ENCODE peak calls at places on chromosome 2, in five cellular contexts. M, R, L, G and P are unnamed samples.

GRCh38 chr2:165582863-165583506 is 113.5 kb downstream of the CSRNP3 start:
- DNase-seq in L (no peak), G (peak), R (no peak), M (no peak), P (no peak)

GRCh38 chr2:16675781-16676180 is 10.1 kb upstream of the CYRIA start:
- DNase-seq in G (no peak), M (no peak), R (no peak), L (no peak), P (no peak)

GRCh38 chr2:10028407-10028987 is 14.9 kb upstream of the KLF11 start:
- DNase-seq in L (no peak), R (no peak), M (no peak), G (no peak), P (no peak)

GRCh38 chr2:233079953-233080835 is 20.1 kb downstream of the INPP5D start:
- DNase-seq in R (no peak), M (peak), G (no peak), L (no peak), P (no peak)

GRCh38 chr2:126444511-126444910 is 211.4 kb upstream of the GYPC start:
- DNase-seq in R (no peak), M (no peak), G (no peak), L (no peak), P (no peak)

GRCh38 chr2:85999131-85999831 is 106.4 kb downstream of the POLR1A start:
- DNase-seq in G (no peak), R (no peak), L (no peak), M (no peak), P (no peak)

GRCh38 chr2:227783404-227784138 is 30.1 kb upstream of the CCL20 start:
- DNase-seq in M (no peak), L (no peak), G (no peak), R (no peak), P (no peak)

GRCh38 chr2:19988600-19988999 is 1.3 kb downstream of the WDR35 start:
- DNase-seq in M (no peak), R (no peak), G (no peak), L (no peak), P (no peak)

GRCh38 chr2:215422676-215423075 is 13.2 kb downstream of the FN1 start:
- DNase-seq in G (peak), L (no peak), M (no peak), R (no peak), P (no peak)

GRCh38 chr2:64108842-64109241 is 35.4 kb downstream of the PELI1 start:
- DNase-seq in M (peak), L (no peak), G (no peak), R (no peak), P (no peak)

GRCh38 chr2:43890855-43891254 is 52.1 kb downstream of the ABCG8 start:
- DNase-seq in G (peak), M (no peak), L (no peak), R (no peak), P (no peak)

GRCh38 chr2:18910843-18911242 is 321.5 kb upstream of the NT5C1B start:
- DNase-seq in M (no peak), L (no peak), R (no peak), G (peak), P (peak)

GRCh38 chr2:9846554-9846953 is 3.3 kb downstream of the TAF1B start:
- DNase-seq in M (no peak), L (no peak), R (no peak), G (peak), P (no peak)

GRCh38 chr2:215760126-215760525 is 253.2 kb downstream of the MREG start:
- DNase-seq in G (no peak), L (no peak), M (no peak), R (no peak), P (no peak)

GRCh38 chr2:78309460-78309859 is 716.0 kb upstream of the REG3G start:
- DNase-seq in G (no peak), M (no peak), R (no peak), L (no peak), P (no peak)

GRCh38 chr2:218031771-218032257 is 29.0 kb upstream of the TNS1 start:
- DNase-seq in M (no peak), G (no peak), R (no peak), L (no peak), P (no peak)

GRCh38 chr2:238143239-238143951 is 4.9 kb downstream of the KLHL30 start:
- DNase-seq in R (no peak), G (peak), M (no peak), L (no peak), P (peak)

GRCh38 chr2:42266236-42266635 is 94.8 kb downstream of the COX7A2L start:
- DNase-seq in M (no peak), L (no peak), G (no peak), R (no peak), P (no peak)

DNA sequence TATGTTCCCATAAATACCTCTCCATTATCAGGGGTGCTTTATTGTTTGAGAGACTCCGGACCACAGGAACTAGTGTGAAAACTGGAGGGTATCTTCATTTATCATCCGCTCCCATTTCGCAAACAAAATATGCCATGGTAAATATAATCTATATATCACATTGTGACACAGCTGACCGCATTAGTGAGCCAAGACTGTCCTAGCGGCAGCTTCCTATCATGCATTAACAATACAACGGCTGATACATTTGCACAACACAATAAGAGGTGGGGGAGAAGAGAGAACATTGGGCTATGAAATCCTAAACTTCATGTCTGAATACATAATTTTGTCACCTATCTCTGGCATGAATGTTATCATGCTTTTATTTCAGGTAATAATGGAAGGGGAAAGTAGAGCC is 29.5 kb downstream of the BCL11A start:
- DNase-seq in G (no peak), R (no peak), L (no peak), M (no peak), P (no peak)
- TF ChIP-seq CTCF in G (no peak), R (no peak), L (no peak), M (no peak), P (no peak)

DNA sequence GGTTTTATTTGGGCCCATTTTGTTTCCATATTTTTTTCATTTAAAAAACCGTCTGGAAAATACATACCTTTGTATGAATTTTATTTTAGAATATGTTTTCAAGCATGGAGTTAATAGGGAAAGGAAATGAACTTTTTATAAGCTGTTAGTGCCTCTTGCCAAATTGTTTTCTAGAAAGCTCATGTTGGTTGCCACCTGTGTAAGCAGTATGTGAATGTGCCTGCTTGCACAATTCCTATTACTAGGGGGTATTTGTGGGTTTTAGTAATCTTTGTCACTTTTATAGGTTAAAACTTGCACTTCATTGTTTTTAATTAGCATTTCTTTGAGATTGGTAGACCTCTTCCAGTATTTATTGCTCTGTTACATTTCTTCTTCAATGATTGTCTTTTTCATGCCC is 107.3 kb downstream of the TANC1 start:
- DNase-seq in R (no peak), L (no peak), G (peak), M (no peak), P (no peak)
- H3K4me3 ChIP-seq in R (no peak), L (no peak), G (no peak), M (no peak), P (no peak)

GRCh38 chr2:34567128-34567527 is 968.0 kb upstream of the FAM98A start:
- DNase-seq in R (no peak), L (no peak), M (no peak), G (no peak), P (no peak)

GRCh38 chr2:34570266-34570872 is 971.3 kb upstream of the FAM98A start:
- DNase-seq in M (no peak), R (no peak), L (peak), G (peak), P (no peak)
- TF ChIP-seq CTCF in M (peak), R (peak), L (peak), G (no peak), P (no peak)

DNA sequence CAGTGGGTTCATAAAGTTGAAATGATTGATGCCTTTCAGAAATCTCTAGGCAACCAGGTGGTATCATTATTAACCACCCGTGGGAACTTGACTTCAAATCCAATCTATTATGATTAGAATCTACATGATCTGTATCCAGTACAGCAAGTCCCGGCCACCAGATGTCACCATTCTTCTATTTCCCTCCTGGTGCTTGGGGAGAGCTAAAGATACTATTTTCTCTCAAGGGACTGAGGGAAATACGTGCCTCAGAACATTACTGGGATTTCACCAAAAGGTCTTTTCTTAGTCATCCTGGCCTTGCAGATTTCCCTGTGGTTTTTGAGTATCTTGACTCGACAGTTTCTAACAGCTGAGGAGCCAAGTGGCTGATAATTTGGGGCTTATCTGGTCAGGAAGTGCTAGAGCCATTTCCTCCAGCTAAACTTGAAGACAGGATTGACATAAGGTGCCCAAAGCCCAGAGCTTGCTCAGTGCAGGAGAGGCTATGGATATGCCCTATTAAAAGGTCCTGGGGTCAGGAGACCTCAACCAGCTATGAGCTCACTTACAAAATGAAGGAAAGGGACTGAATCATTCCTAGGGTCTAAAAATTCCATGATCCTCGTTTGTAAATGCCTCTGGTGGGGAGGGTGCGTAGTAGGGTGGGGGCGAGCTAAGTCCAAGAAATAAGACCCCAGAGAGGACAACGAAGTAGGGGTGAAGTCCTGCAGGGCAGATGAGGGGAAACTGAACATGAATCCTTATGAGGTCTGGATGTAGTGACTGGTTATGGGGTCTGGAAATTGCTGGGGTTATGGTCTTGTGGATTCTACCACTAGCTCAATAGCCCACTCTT is 135.4 kb upstream of the MGAT5 start:
- DNase-seq in L (peak), G (peak), M (peak), R (peak), P (peak)
- H3K4me3 ChIP-seq in L (peak), G (peak), M (no peak), R (no peak), P (no peak)

DNA sequence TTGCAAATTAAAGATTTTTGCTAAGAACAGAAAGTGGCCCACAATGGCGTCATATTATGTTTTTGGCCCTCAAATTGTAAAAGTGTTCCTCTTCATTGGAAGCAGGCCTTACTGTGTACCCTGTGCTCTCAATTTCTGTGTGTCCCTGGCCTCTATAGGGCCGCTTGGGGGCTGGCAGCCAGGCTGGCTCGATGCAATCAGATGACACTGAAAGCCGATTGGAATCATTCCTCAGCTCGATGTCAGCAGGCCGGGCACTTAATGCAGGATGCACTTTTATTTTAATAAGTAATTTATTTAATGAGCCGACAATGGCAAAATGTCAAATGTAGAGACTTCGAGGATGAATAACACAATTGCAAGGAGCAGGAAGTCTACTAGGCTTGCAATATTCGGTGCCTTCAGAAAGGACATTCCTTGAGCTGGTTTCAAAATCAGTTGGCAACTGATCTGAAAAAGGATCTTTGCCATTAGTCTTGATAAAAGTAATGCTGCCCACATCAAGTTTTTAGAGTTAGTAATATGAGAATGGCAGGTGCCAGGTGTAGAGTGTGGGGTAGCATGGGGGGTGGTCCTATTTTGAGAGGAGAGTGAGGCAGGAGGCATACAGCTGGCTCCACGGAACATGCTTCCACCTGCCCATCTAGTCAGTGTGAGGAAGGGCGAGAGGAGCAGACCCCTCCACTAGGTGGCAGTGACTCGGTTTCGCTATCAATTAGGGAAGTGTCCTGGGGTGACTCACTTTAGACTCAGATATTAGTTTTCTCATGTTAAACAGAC is 80.7 kb downstream of the NABP1 start:
- DNase-seq in G (peak), L (peak), R (peak), M (no peak), P (no peak)
- TF ChIP-seq CTCF in G (peak), L (peak), R (peak), M (peak), P (peak)

DNA sequence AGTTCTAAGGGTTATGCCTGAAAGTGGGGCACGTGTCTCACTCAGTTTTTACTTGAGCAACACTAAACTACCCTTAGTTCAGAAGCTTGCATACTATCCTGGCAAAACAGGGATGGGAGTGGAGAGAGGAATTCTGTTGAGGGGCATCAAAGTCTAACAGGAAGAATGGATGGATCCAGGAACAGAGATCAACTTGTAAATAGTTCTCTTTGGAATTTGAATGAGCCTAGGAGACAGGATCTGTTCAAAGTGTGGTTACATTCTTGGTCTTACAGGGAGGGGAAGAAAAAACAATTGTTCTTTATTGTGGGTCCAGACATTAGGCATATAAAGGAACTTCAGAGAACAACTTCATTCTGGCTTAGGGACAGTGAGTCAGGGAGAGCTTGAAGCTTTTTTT is 560.2 kb downstream of the CNTNAP5 start:
- DNase-seq in R (no peak), M (no peak), G (no peak), L (no peak), P (no peak)
- H3K4me3 ChIP-seq in R (no peak), M (no peak), G (no peak), L (no peak), P (no peak)

GRCh38 chr2:74548285-74548918 is 5.3 kb downstream of the LOXL3 start:
- DNase-seq in M (no peak), G (no peak), R (no peak), L (no peak), P (no peak)

GRCh38 chr2:74549685-74549971 is 4.1 kb downstream of the LOXL3 start:
- DNase-seq in R (no peak), M (no peak), L (no peak), G (no peak), P (no peak)

GRCh38 chr2:74551530-74551929 is 2.2 kb downstream of the LOXL3 start:
- DNase-seq in G (no peak), L (no peak), M (no peak), R (no peak), P (no peak)

GRCh38 chr2:74550231-74550630 is 3.5 kb downstream of the LOXL3 start:
- DNase-seq in L (no peak), R (no peak), M (no peak), G (no peak), P (no peak)

GRCh38 chr2:74548919-74549684 is 4.6 kb downstream of the LOXL3 start:
- DNase-seq in G (peak), M (peak), L (peak), R (peak), P (no peak)
- TF ChIP-seq CTCF in G (no peak), M (no peak), L (no peak), R (no peak), P (no peak)

DNA sequence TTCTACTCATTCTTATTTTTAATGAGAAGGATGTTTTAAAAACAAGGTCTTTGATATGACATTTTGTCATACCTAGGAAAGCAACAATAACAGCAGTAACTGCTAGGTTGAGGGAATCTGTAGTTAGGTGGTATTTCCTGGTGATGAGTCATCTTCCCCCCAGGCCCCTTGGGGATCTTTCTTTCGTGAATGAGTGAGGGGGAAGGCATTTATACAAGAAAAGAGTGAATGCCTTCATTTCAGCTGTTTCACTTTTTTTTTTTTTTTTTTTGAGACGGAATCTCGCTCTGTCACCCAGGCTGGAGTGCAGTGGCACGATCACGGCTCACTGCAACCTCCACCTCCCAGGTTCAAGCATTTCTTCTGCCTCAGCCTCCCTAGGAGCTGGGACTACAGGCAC is 108.6 kb downstream of the MAP4K4 start:
- DNase-seq in G (peak), M (no peak), L (no peak), R (no peak), P (no peak)
- H3K4me3 ChIP-seq in G (no peak), M (no peak), L (peak), R (no peak), P (no peak)

GRCh38 chr2:32627441-32627900 is 379 bp upstream of the TTC27 start:
- DNase-seq in M (peak), G (peak), R (no peak), L (peak), P (no peak)
- TF ChIP-seq CTCF in M (peak), G (peak), R (peak), L (no peak), P (no peak)